ENCODE peak calls at places on chromosomes 5 and 9, in four cellular contexts. Q is sigmoid colon, B is stomach, G is ovary. M is an unnamed sample. For H3K4me1, the result is how much of the 10 kb centered on the place peaks cover.

GRCh38 chr9:77020438-77021264 is 1.2 kb downstream of the FOXB2 start:
- DNase-seq in Q (no peak), B (no peak), G (no peak), M (no peak)

GRCh38 chr5:10351199-10351881 is 2.2 kb upstream of the MARCHF6 start:
- DNase-seq in Q (no peak), B (no peak), G (no peak), M (no peak)

GRCh38 chr9:127169507-127169883 is 47.1 kb upstream of the ANGPTL2 start:
- DNase-seq in Q (no peak), B (no peak), G (no peak), M (no peak)

GRCh38 chr9:131562032-131562959 is 17.0 kb downstream of the PRRT1B start:
- DNase-seq in Q (no peak), B (no peak), G (no peak), M (no peak)

GRCh38 chr9:90114641-90115040 is 509.8 kb downstream of the GADD45G start:
- DNase-seq in Q (no peak), B (no peak), G (no peak), M (no peak)

GRCh38 chr5:152113401-152113800 is 188.8 kb upstream of the GLRA1 start:
- DNase-seq in Q (no peak), B (no peak), G (no peak), M (no peak)

GRCh38 chr5:113119271-113119924 is 142.8 kb downstream of the DCP2 start:
- DNase-seq in Q (peak), B (no peak), G (peak), M (no peak)

GRCh38 chr5:14109041-14109747 is 33.9 kb upstream of the TRIO start:
- DNase-seq in Q (no peak), B (peak), G (no peak), M (peak)

GRCh38 chr9:87592554-87593394 is 95.1 kb downstream of the DAPK1 start:
- DNase-seq in Q (peak), B (peak), G (peak), M (no peak)

GRCh38 chr9:136588663-136589464 is 43.0 kb upstream of the NOTCH1 start:
- DNase-seq in Q (no peak), B (no peak), G (no peak), M (no peak)

GRCh38 chr9:95666096-95666784 is 149.5 kb upstream of the PTCH1 start:
- DNase-seq in Q (no peak), B (no peak), G (no peak), M (no peak)

GRCh38 chr5:160640417-160640816 is 211.6 kb downstream of the ATP10B start:
- DNase-seq in Q (no peak), B (no peak), G (no peak), M (no peak)

GRCh38 chr5:112419050-112419595 is at the start of gene EPB41L4A:
- DNase-seq in Q (no peak), B (peak), G (peak), M (no peak)

GRCh38 chr5:127400524-127400923 is 109.9 kb downstream of the MEGF10 start:
- DNase-seq in Q (no peak), B (no peak), G (no peak), M (no peak)

GRCh38 chr5:110105692-110106091 is 416.0 kb downstream of the MAN2A1 start:
- DNase-seq in Q (peak), B (peak), G (no peak), M (no peak)

GRCh38 chr9:78396087-78396486 is 99.2 kb downstream of the PSAT1 start:
- DNase-seq in Q (no peak), B (no peak), G (no peak), M (no peak)

GRCh38 chr5:96427823-96428222 is 5.2 kb downstream of the PCSK1 start:
- DNase-seq in Q (no peak), B (no peak), G (no peak), M (no peak)

GRCh38 chr9:117725426-117725887 is 21.3 kb downstream of the TLR4 start:
- DNase-seq in Q (no peak), B (no peak), G (no peak), M (peak)

GRCh38 chr5:62948294-62948693 is 369.7 kb downstream of the LRRC70 start:
- DNase-seq in Q (no peak), B (no peak), G (no peak), M (no peak)

GRCh38 chr9:3857673-3858072 is 331.9 kb upstream of the RFX3 start:
- DNase-seq in Q (no peak), B (no peak), G (no peak), M (no peak)

GRCh38 chr9:2180171-2180570 is 165.0 kb downstream of the SMARCA2 start:
- DNase-seq in Q (no peak), B (no peak), G (no peak), M (no peak)

GRCh38 chr5:133155326-133155969 is 103.6 kb downstream of the HSPA4 start:
- DNase-seq in Q (no peak), B (no peak), G (no peak), M (no peak)

GRCh38 chr5:424259-425110 is 18.5 kb upstream of the EXOC3 start:
- DNase-seq in Q (peak), B (no peak), G (no peak), M (no peak)

GRCh38 chr5:58459276-58459859 is 518 bp downstream of the PLK2 start:
- DNase-seq in Q (peak), B (peak), G (peak), M (no peak)

GRCh38 chr9:6852243-6852963 is 94.6 kb downstream of the KDM4C start:
- DNase-seq in Q (no peak), B (no peak), G (no peak), M (no peak)

GRCh38 chr5:24294324-24294723 is 350.5 kb downstream of the CDH10 start:
- DNase-seq in Q (no peak), B (no peak), G (no peak), M (no peak)

GRCh38 chr5:178826216-178826615 is 33.5 kb upstream of the ZNF354B start:
- DNase-seq in Q (no peak), B (no peak), G (no peak), M (no peak)

GRCh38 chr5:141757402-141757801 is 75.4 kb upstream of the ARAP3 start:
- DNase-seq in Q (no peak), B (peak), G (no peak), M (no peak)

GRCh38 chr5:168991991-168992390 is 308.9 kb downstream of the SLIT3 start:
- DNase-seq in Q (no peak), B (no peak), G (no peak), M (no peak)

GRCh38 chr5:168995024-168995423 is 305.9 kb downstream of the SLIT3 start:
- DNase-seq in Q (no peak), B (no peak), G (no peak), M (no peak)

GRCh38 chr5:168989731-168990505 is 311.0 kb downstream of the SLIT3 start:
- DNase-seq in Q (no peak), B (peak), G (no peak), M (no peak)

GRCh38 chr5:168991311-168991710 is 309.6 kb downstream of the SLIT3 start:
- DNase-seq in Q (no peak), B (no peak), G (no peak), M (no peak)

GRCh38 chr5:168992687-168993086 is 308.3 kb downstream of the SLIT3 start:
- DNase-seq in Q (no peak), B (peak), G (no peak), M (no peak)
- TF ChIP-seq CTCF in Q (no peak), B (no peak), G (no peak), M (no peak)

GRCh38 chr5:151023651-151024050 is 3.3 kb downstream of the GPX3 start:
- DNase-seq in Q (peak), B (peak), G (peak), M (no peak)
- TF ChIP-seq EP300 in Q (no peak), B (no peak), G (no peak), M (no peak)

DNA sequence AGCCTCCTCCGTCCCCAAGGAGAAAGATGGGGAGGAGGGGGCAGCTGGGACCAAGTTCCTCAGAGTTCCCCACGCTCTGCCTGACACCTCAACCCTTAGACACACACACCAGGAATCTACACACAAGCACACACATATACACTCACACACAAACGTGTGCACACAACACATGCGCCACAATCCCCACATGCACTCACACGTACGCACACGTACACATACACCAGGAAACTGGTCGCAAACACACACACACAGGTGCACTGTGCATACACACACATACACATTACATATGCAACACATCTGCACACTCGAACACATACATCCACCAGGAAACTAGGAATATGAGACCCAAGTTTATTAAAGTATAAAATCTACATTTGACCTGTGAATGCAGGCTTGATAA is 50.4 kb downstream of the ROR2 start:
- DNase-seq in Q (no peak), B (no peak), G (no peak), M (no peak)
- H3K4me1 ChIP-seq in Q (under half), B (half or more), G (under half), M (half or more)

GRCh38 chr5:170603578-170604565 is 100.1 kb downstream of the KCNIP1 start:
- DNase-seq in Q (peak), B (no peak), G (peak), M (no peak)
- TF ChIP-seq CTCF in Q (peak), B (peak), G (peak), M (peak)

GRCh38 chr9:84387821-84388220 is 47.3 kb upstream of the SLC28A3 start:
- DNase-seq in Q (no peak), B (no peak), G (no peak), M (no peak)
- TF ChIP-seq EP300 in Q (no peak), B (no peak), G (no peak), M (no peak)

GRCh38 chr9:126150411-126151030 is 176.1 kb upstream of the MVB12B start:
- DNase-seq in Q (no peak), B (peak), G (no peak), M (no peak)

GRCh38 chr9:126148523-126148870 is 178.1 kb upstream of the MVB12B start:
- DNase-seq in Q (no peak), B (peak), G (no peak), M (no peak)

GRCh38 chr9:126147620-126148522 is 178.8 kb upstream of the MVB12B start:
- DNase-seq in Q (peak), B (peak), G (no peak), M (peak)

GRCh38 chr9:126149661-126150060 is 177.0 kb upstream of the MVB12B start:
- DNase-seq in Q (no peak), B (peak), G (no peak), M (peak)

DNA sequence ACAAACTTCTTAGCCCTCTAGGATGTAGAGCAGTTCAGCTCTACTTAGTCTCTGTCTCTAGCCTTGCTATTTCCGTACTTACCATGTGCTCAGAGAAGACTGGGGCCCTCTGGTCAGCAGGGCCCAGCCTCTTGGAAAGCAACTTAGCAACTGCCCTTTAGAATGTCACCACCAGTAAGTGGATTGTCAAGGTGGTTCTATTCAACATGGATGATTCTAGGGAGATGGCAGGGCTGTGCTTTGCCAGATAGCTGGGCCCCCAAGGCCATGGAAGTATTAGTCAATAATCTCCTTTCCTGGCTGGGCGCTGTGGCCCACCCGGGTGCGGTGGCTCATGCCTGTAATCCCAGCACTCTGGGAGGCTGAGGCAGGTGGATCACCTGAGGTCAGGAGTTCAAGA is 177.6 kb upstream of the MVB12B start:
- DNase-seq in Q (no peak), B (peak), G (no peak), M (no peak)
- H3K4me1 ChIP-seq in Q (under half), B (under half), G (under half), M (under half)

GRCh38 chr5:55225346-55225745 is 1.8 kb downstream of the MCIDAS start:
- DNase-seq in Q (no peak), B (no peak), G (no peak), M (no peak)

GRCh38 chr5:55226027-55226933 is 835 bp downstream of the MCIDAS start:
- DNase-seq in Q (no peak), B (peak), G (peak), M (no peak)

GRCh38 chr5:55226934-55227737 is at the start of gene MCIDAS:
- DNase-seq in Q (no peak), B (peak), G (peak), M (no peak)

GRCh38 chr5:55230086-55230629 is 3.0 kb upstream of the MCIDAS start:
- DNase-seq in Q (no peak), B (no peak), G (no peak), M (no peak)

GRCh38 chr5:55227738-55228430 is 769 bp upstream of the MCIDAS start:
- DNase-seq in Q (no peak), B (no peak), G (no peak), M (no peak)
- TF ChIP-seq CTCF in Q (no peak), B (no peak), G (no peak), M (no peak)

GRCh38 chr9:73023025-73023541 is 70.2 kb upstream of the ALDH1A1 start:
- DNase-seq in Q (peak), B (peak), G (peak), M (no peak)

GRCh38 chr9:73020877-73021276 is 68.0 kb upstream of the ALDH1A1 start:
- DNase-seq in Q (no peak), B (no peak), G (no peak), M (no peak)

GRCh38 chr9:73026375-73026774 is 73.5 kb upstream of the ALDH1A1 start:
- DNase-seq in Q (no peak), B (no peak), G (no peak), M (no peak)

GRCh38 chr9:73022353-73022752 is 69.5 kb upstream of the ALDH1A1 start:
- DNase-seq in Q (no peak), B (no peak), G (no peak), M (no peak)

DNA sequence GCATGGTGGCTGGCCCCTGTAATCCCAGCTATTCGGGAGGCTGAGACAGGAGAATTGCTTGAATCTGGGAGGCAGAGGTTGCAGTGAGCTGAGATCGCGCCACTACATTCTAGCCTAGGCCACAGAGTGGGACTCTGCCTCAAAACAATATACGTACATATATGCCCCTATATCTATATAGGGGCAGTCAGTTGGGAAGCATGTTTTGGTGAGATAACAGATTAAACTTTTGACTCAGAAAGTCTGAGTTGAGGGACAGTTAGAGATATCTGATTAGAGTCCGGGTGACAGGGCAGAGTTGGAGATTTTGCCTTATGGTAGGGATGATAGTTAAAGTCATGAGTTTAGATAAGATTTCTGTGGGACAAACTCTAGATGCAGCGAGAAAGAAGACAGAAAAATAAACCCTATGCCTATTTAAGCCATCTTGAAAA is 71.8 kb upstream of the ALDH1A1 start:
- DNase-seq in Q (no peak), B (no peak), G (no peak), M (no peak)
- TF ChIP-seq EP300 in Q (no peak), B (no peak), G (no peak), M (no peak)

DNA sequence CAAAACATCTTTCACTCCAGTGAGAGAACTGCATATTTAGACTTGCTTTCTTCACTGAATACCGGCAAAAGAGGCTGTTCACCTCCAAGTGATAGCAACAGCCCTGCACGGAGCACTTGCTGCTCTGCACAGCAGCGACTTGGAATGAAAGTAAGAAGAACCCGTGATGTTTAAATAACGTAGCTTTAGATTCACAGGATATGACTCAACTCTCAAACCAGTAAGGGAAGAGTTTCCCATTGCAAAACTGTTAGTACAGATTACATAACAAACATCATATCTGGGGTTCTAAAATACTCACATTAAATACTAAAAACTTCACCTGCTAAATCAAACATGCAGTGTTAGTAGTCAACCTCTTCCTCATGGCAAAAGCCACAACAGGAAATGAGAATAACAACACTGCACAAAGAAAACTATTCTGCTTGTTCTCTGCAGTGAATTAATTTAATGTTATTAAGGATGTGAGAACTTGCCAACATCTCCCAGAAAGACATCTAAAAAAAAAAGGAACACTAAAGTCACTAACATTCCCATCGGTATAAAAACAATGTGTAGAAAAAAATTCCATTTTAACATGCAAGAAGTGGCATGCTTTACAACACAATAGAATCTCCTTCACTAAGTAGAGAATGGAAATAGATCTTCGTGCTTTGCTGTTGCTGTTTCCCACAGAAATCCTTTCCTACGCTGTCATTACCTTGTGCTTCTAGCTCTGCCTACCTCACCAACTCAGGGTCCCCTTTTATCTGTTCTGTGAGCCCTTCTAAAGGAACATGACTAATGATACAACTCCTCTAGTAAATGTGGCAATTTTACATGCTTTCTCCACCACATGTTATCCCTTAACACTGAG is 203.2 kb downstream of the MCTP1 start:
- DNase-seq in Q (peak), B (peak), G (no peak), M (no peak)
- H3K4me1 ChIP-seq in Q (under half), B (under half), G (under half), M (under half)